ENCODE peak calls at places on chromosomes 11 and 22, in six cellular contexts. H, M, Z, F, N and J are unnamed samples.

GRCh38 chr11:68563454-68563853 is 102.9 kb downstream of the PPP6R3 start:
- DNase-seq in Z (no peak), F (no peak), H (no peak), M (no peak), N (no peak), J (no peak)

GRCh38 chr11:129453293-129453721 is 77.7 kb downstream of the BARX2 start:
- DNase-seq in N (no peak), H (no peak), F (peak; percentile 41), M (no peak), Z (no peak), J (no peak)

GRCh38 chr11:115699733-115700132 is 195.5 kb upstream of the CADM1 start:
- DNase-seq in Z (no peak), M (no peak), N (no peak), F (peak; percentile 34), H (no peak), J (no peak)

GRCh38 chr22:20378110-20378509 is 15.8 kb upstream of the ZNF74 start:
- DNase-seq in N (no peak), F (no peak), H (no peak), Z (no peak), M (no peak), J (no peak)

GRCh38 chr11:47396049-47396320 is 12.4 kb upstream of the SLC39A13 start:
- DNase-seq in Z (no peak), M (no peak), N (no peak), F (no peak), H (no peak), J (no peak)

GRCh38 chr11:3167143-3168119 is 2.3 kb upstream of the OSBPL5 start:
- DNase-seq in Z (no peak), F (no peak), N (no peak), H (no peak), M (no peak), J (no peak)

GRCh38 chr11:128227466-128227865 is 359.9 kb downstream of the ETS1 start:
- DNase-seq in N (no peak), M (no peak), Z (no peak), F (no peak), H (no peak), J (no peak)

GRCh38 chr11:12868315-12869073 is 140.6 kb upstream of the RASSF10 start:
- DNase-seq in F (no peak), H (peak; percentile 41), N (no peak), M (no peak), Z (no peak), J (no peak)

GRCh38 chr11:45872513-45873356 is 12.7 kb upstream of the MAPK8IP1 start:
- DNase-seq in F (no peak), M (peak; percentile 81), N (no peak), Z (no peak), H (peak; percentile 80), J (peak; percentile 57)

GRCh38 chr11:26297179-26297970 is 34.6 kb upstream of the ANO3 start:
- DNase-seq in Z (no peak), H (peak; percentile 88), M (peak; percentile 88), N (no peak), F (peak; percentile 31), J (no peak)

GRCh38 chr11:30586251-30587144 is at the start of gene MPPED2:
- DNase-seq in F (no peak), Z (peak; percentile 77), M (peak; percentile 70), N (no peak), H (no peak), J (peak; percentile 56)

GRCh38 chr22:49554741-49555140 is 272.9 kb downstream of the BRD1 start:
- DNase-seq in H (no peak), N (no peak), F (no peak), Z (peak; percentile 62), M (no peak), J (peak; percentile 8)

GRCh38 chr11:64990222-64990918 is 6.4 kb downstream of the BATF2 start:
- DNase-seq in H (peak; percentile 64), N (no peak), M (no peak), Z (no peak), F (no peak), J (peak; percentile 73)

GRCh38 chr11:94276943-94277342 is 27.4 kb upstream of the IZUMO1R start:
- DNase-seq in N (no peak), F (no peak), H (no peak), Z (no peak), M (no peak), J (no peak)

GRCh38 chr11:76626266-76626665 is 44.3 kb downstream of the LRRC32 start:
- DNase-seq in H (no peak), M (no peak), N (no peak), Z (no peak), F (no peak), J (no peak)

GRCh38 chr22:43126506-43127165 is 16.1 kb downstream of the BIK start:
- DNase-seq in N (no peak), F (peak; percentile 57), H (peak; percentile 64), Z (no peak), M (no peak), J (no peak)

GRCh38 chr11:27456802-27457329 is 15.7 kb downstream of the LGR4 start:
- DNase-seq in N (no peak), F (no peak), Z (no peak), M (no peak), H (no peak), J (no peak)

GRCh38 chr22:29390270-29390669 is 1.9 kb upstream of the AP1B1 start:
- DNase-seq in N (no peak), M (no peak), F (no peak), H (no peak), Z (no peak), J (no peak)

GRCh38 chr11:79209540-79210266 is 231.1 kb downstream of the TENM4 start:
- DNase-seq in F (no peak), Z (no peak), M (no peak), N (no peak), H (no peak), J (no peak)

GRCh38 chr11:18329196-18329870 is 7.0 kb downstream of the GTF2H1 start:
- DNase-seq in F (no peak), M (no peak), H (no peak), N (no peak), Z (no peak), J (no peak)